ENCODE peak calls at places on chromosomes 16 and 17, in nine cellular contexts. C, Y, Z, U, N, A, F, H and G are unnamed samples.

GRCh38 chr17:63035695-63036094 is 69.7 kb downstream of the TANC2 start:
- DNase-seq in F (no peak), Z (no peak), U (no peak), N (no peak), Y (no peak), C (no peak), H (peak; percentile 4), A (no peak), G (no peak)

GRCh38 chr17:66711936-66712335 is 123.0 kb upstream of the CACNG5 start:
- DNase-seq in Z (no peak), A (no peak), Y (no peak), C (no peak), U (no peak), N (no peak), F (no peak), H (no peak), G (peak; percentile 35)

GRCh38 chr16:2296662-2297505 is 29.0 kb upstream of the RNPS1 start:
- DNase-seq in Y (no peak), C (no peak), Z (no peak), A (peak; percentile 7), F (peak; percentile 26), H (peak; percentile 18), U (no peak), N (no peak), G (no peak)

GRCh38 chr17:2223617-2223927 is 80.0 kb downstream of the SMG6 start:
- DNase-seq in C (no peak), N (no peak), Z (no peak), H (no peak), F (no peak), A (no peak), Y (no peak), U (no peak), G (no peak)

GRCh38 chr16:8552487-8553221 is 37.7 kb downstream of the TMEM114 start:
- DNase-seq in A (no peak), U (no peak), F (no peak), N (no peak), H (no peak), C (no peak), Y (no peak), Z (no peak), G (no peak)

GRCh38 chr16:89863741-89864391 is 9.5 kb upstream of the TCF25 start:
- DNase-seq in H (peak; percentile 65), U (no peak), Z (no peak), F (no peak), C (peak; percentile 34), N (peak; percentile 40), Y (no peak), A (no peak), G (no peak)

GRCh38 chr17:15220785-15221184 is 44.3 kb downstream of the PMP22 start:
- DNase-seq in N (no peak), C (no peak), H (no peak), U (no peak), Y (no peak), A (peak; percentile 13), Z (no peak), F (no peak), G (no peak)

GRCh38 chr17:6701719-6702118 is 11.4 kb downstream of the SLC13A5 start:
- DNase-seq in A (no peak), F (peak; percentile 5), H (peak; percentile 15), Z (no peak), C (peak; percentile 46), N (no peak), Y (no peak), U (no peak), G (no peak)

GRCh38 chr17:78517421-78517820 is 59.8 kb downstream of the DNAH17 start:
- DNase-seq in Y (no peak), Z (no peak), C (no peak), U (no peak), A (no peak), H (no peak), N (no peak), F (no peak), G (no peak)

GRCh38 chr17:5263441-5263840 is 18.6 kb upstream of the RABEP1 start:
- DNase-seq in Y (no peak), Z (no peak), N (no peak), H (no peak), A (no peak), U (no peak), F (no peak), C (no peak), G (no peak)